ENCODE peak calls at places on chromosome 17, in four cellular contexts. A is WTC11, G is K562, S is HepG2. Z is an unnamed sample.

GRCh38 chr17:32261521-32261792 is 4.2 kb upstream of the RHBDL3 start:
- DNase-seq in S (no peak), A (no peak), G (no peak), Z (no peak)

GRCh38 chr17:75876938-75877751 is 1.2 kb downstream of the TRIM47 start:
- DNase-seq in G (no peak), S (peak; percentile 74), A (no peak), Z (no peak)

GRCh38 chr17:77433385-77434135 is 292.8 kb downstream of the SEC14L1 start:
- DNase-seq in S (no peak), G (no peak), A (no peak), Z (no peak)

GRCh38 chr17:65100316-65101140 is 36.6 kb upstream of the RGS9 start:
- DNase-seq in S (peak; percentile 66), A (peak; percentile 83), G (peak; percentile 86), Z (peak; percentile 88)

GRCh38 chr17:4527552-4527951 is 27.6 kb downstream of the MYBBP1A start:
- DNase-seq in A (no peak), S (no peak), G (no peak), Z (no peak)

GRCh38 chr17:42163113-42163512 is 8.3 kb upstream of the RAB5C start:
- DNase-seq in A (peak; percentile 87), S (peak; percentile 49), G (peak; percentile 68), Z (peak; percentile 71)

GRCh38 chr17:49022391-49022941 is 25.3 kb downstream of the IGF2BP1 start:
- DNase-seq in G (no peak), A (peak; percentile 89), S (peak; percentile 76), Z (no peak)

GRCh38 chr17:33451221-33451620 is 158.1 kb upstream of the ASIC2 start:
- DNase-seq in S (no peak), G (no peak), A (no peak), Z (no peak)

GRCh38 chr17:31778538-31778937 is 80.5 kb downstream of the COPRS start:
- DNase-seq in G (no peak), S (no peak), A (no peak), Z (no peak)

GRCh38 chr17:49659983-49660382 is 17.9 kb downstream of the SPOP start:
- DNase-seq in G (no peak), A (no peak), S (no peak), Z (no peak)

GRCh38 chr17:63447688-63448005 is 1.5 kb upstream of the CYB561 start:
- DNase-seq in G (peak; percentile 60), S (no peak), A (no peak), Z (no peak)

GRCh38 chr17:8029121-8029520 is 9.7 kb upstream of the ALOX15B start:
- DNase-seq in G (no peak), A (no peak), S (no peak), Z (no peak)

GRCh38 chr17:8031261-8031661 is 7.6 kb upstream of the ALOX15B start:
- DNase-seq in G (no peak), A (no peak), S (peak; percentile 22), Z (no peak)

GRCh38 chr17:8031950-8032349 is 6.9 kb upstream of the ALOX15B start:
- DNase-seq in S (no peak), G (no peak), A (no peak), Z (no peak)
- TF ChIP-seq ELF4 in S (no peak), G (no peak), A (no peak), Z (no peak)

DNA sequence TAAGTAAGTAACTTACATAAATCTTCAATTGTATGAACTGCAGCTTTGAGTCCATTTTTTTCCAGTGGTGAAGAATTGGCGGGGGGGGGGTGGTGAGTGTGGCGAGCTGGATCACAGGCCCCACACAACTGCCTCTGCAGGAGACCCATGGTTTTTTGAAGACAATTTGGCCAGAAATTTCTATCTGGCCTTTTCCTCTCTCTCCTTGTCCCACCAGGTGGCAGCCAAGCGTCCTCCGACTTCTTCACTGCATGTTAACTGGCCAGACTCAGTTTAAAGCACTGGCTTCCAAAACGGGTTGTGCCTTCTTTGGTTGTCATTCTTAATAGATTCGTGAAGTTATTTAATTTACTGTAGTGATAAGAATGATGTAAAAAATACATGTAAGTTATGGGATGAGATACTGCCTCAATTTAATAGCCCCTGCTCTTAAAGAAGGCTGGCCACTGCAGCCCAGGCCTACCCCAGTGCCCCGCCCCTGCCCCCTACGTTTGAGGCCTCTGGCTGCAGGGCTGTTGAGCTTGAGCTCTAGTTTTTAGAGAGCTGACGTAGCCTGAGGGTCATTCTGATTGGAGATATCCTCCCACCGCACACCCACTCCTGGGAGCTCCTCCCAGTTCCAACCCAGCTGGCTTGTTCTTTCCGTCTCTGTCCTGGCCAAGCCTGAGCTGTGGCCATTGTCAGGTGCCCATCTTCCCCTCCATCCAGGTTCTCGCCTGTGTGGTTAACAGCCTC is 36.4 kb downstream of the AKAP1 start:
- DNase-seq in G (peak; percentile 64), S (no peak), A (peak; percentile 70), Z (peak; percentile 71)
- TF ChIP-seq ELF4 in G (no peak), S (no peak), A (no peak), Z (no peak)

GRCh38 chr17:36824678-36825091 is 112.6 kb upstream of the LHX1 start:
- DNase-seq in G (no peak), S (no peak), A (no peak), Z (no peak)
- TF ChIP-seq ELF4 in G (no peak), S (no peak), A (no peak), Z (no peak)

GRCh38 chr17:29728490-29728889 is 105.8 kb upstream of the CORO6 start:
- DNase-seq in A (no peak), G (no peak), S (no peak), Z (no peak)

GRCh38 chr17:29723283-29724047 is 100.8 kb upstream of the CORO6 start:
- DNase-seq in A (no peak), G (peak; percentile 62), S (no peak), Z (no peak)

GRCh38 chr17:29731589-29731929 is 108.8 kb upstream of the CORO6 start:
- DNase-seq in G (no peak), S (no peak), A (no peak), Z (no peak)

GRCh38 chr17:29722411-29723198 is 99.9 kb upstream of the CORO6 start:
- DNase-seq in G (peak; percentile 68), S (no peak), A (no peak), Z (peak; percentile 6)

DNA sequence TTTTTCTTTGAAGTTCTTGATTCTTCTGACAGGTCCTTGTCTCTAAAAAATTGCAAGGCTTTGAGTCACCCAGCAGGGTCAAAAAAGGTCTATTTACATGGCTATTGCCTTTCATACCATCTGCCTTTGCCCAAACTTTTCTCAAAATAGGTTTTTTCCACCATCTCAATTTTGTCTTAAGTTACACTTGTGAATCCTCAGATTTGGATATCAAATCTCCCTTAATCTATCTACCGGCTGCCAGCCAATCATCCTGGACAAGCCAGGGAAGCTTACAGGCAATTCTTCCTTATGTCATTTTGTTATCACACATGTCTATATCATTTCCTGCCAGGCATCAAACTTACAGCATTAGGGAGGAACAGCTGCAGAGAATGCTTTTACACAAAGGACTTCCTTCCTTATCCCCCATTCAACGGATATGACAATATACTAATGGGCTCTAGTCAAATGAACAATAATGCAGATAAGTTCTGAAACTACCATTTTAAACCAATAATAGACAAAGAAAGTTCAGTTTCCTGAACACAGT is 104.1 kb upstream of the CORO6 start:
- DNase-seq in A (no peak), G (peak; percentile 79), S (no peak), Z (no peak)
- TF ChIP-seq ELF4 in A (no peak), G (no peak), S (no peak), Z (no peak)

GRCh38 chr17:59756236-59756818 is 48.9 kb downstream of the VMP1 start:
- DNase-seq in A (no peak), S (peak; percentile 88), G (no peak), Z (no peak)
- TF ChIP-seq ELF4 in A (no peak), S (no peak), G (no peak), Z (no peak)